ENCODE peak calls at places on chromosomes 12 and 14, in four cellular contexts. One of them, this sample, is unnamed.

GRCh38 chr12:62537544-62537943 is 70.9 kb downstream of the MON2 start:
- DNase-seq in NCI-H524: no peak
- DNase-seq in substantia nigra: no peak
- DNase-seq in stimulated activated CD4-positive, alpha-beta T cell treated with anti-CD3 and anti-CD28 coated beads, Interleukin-4, amount 100 ng/mL, for 1 hour: no peak
- DNase-seq in this sample: peak

GRCh38 chr12:106736051-106736957 is 38.2 kb upstream of the RIC8B start:
- DNase-seq in NCI-H524: peak
- DNase-seq in substantia nigra: no peak
- DNase-seq in stimulated activated CD4-positive, alpha-beta T cell treated with anti-CD3 and anti-CD28 coated beads, Interleukin-4, amount 100 ng/mL, for 1 hour: no peak
- DNase-seq in this sample: peak

GRCh38 chr14:64861916-64862315 is 17.8 kb downstream of the SPTB start:
- DNase-seq in substantia nigra: no peak
- DNase-seq in NCI-H524: peak
- DNase-seq in stimulated activated CD4-positive, alpha-beta T cell treated with anti-CD3 and anti-CD28 coated beads, Interleukin-4, amount 100 ng/mL, for 1 hour: no peak
- DNase-seq in this sample: peak

GRCh38 chr12:101931498-101932326 is 54.3 kb downstream of the DRAM1 start:
- DNase-seq in substantia nigra: no peak
- DNase-seq in NCI-H524: no peak
- DNase-seq in stimulated activated CD4-positive, alpha-beta T cell treated with anti-CD3 and anti-CD28 coated beads, Interleukin-4, amount 100 ng/mL, for 1 hour: no peak
- DNase-seq in this sample: no peak

GRCh38 chr12:121893901-121894540 is 5.4 kb downstream of the PSMD9 start:
- DNase-seq in NCI-H524: no peak
- DNase-seq in stimulated activated CD4-positive, alpha-beta T cell treated with anti-CD3 and anti-CD28 coated beads, Interleukin-4, amount 100 ng/mL, for 1 hour: no peak
- DNase-seq in substantia nigra: no peak
- DNase-seq in this sample: no peak

GRCh38 chr12:27460471-27460978 is 14.0 kb downstream of the SMCO2 start:
- DNase-seq in NCI-H524: no peak
- DNase-seq in stimulated activated CD4-positive, alpha-beta T cell treated with anti-CD3 and anti-CD28 coated beads, Interleukin-4, amount 100 ng/mL, for 1 hour: peak
- DNase-seq in substantia nigra: no peak
- DNase-seq in this sample: no peak

GRCh38 chr12:54197037-54197909 is 8.5 kb upstream of the SMUG1 start:
- DNase-seq in stimulated activated CD4-positive, alpha-beta T cell treated with anti-CD3 and anti-CD28 coated beads, Interleukin-4, amount 100 ng/mL, for 1 hour: no peak
- DNase-seq in substantia nigra: no peak
- DNase-seq in NCI-H524: no peak
- DNase-seq in this sample: no peak

GRCh38 chr14:96986701-96987474 is 189.7 kb downstream of the VRK1 start:
- DNase-seq in stimulated activated CD4-positive, alpha-beta T cell treated with anti-CD3 and anti-CD28 coated beads, Interleukin-4, amount 100 ng/mL, for 1 hour: no peak
- DNase-seq in NCI-H524: no peak
- DNase-seq in substantia nigra: no peak
- DNase-seq in this sample: no peak